ENCODE peak calls at places on chromosomes 11 and 22, in eight cellular contexts. Y is MM.1S, H is IMR-90, M is pancreas, C is epithelial cell of esophagus, A is nephron progenitor cell, N is progenitor cell of endocrine pancreas, E is HFF-Myc. V is an unnamed sample.

GRCh38 chr11:76824083-76824939 is 36.4 kb upstream of the ACER3 start:
- DNase-seq in Y (no peak), H (peak), M (no peak), C (peak), A (no peak), N (no peak), E (peak), V (no peak)

GRCh38 chr11:34948721-34949120 is 32.3 kb downstream of the PDHX start:
- DNase-seq in Y (no peak), H (peak), M (no peak), C (no peak), A (no peak), N (no peak), E (no peak), V (no peak)

GRCh38 chr22:50621491-50621880 is 6.5 kb downstream of the ARSA start:
- DNase-seq in Y (peak), H (no peak), M (no peak), C (no peak), A (no peak), N (no peak), E (no peak), V (peak)

GRCh38 chr11:100849009-100849913 is 162.2 kb downstream of the ARHGAP42 start:
- DNase-seq in Y (no peak), H (peak), M (no peak), C (no peak), A (no peak), N (no peak), E (peak), V (no peak)

GRCh38 chr11:64857485-64857884 is 13.0 kb upstream of the CDC42BPG start:
- DNase-seq in Y (no peak), H (no peak), M (no peak), C (no peak), A (no peak), N (no peak), E (no peak), V (no peak)

GRCh38 chr11:61707574-61707973 is 27.4 kb downstream of the DAGLA start:
- DNase-seq in Y (no peak), H (no peak), M (no peak), C (peak), A (no peak), N (no peak), E (no peak), V (no peak)

GRCh38 chr11:94134651-94135512 is 6.2 kb downstream of the PANX1 start:
- DNase-seq in Y (no peak), H (peak), M (peak), C (peak), A (no peak), N (no peak), E (peak), V (no peak)

GRCh38 chr11:66856496-66857233 is at the start of gene LRFN4:
- DNase-seq in Y (no peak), H (no peak), M (no peak), C (peak), A (peak), N (peak), E (no peak), V (peak)

GRCh38 chr22:49363526-49364230 is 464.0 kb downstream of the BRD1 start:
- DNase-seq in Y (no peak), H (no peak), M (no peak), C (no peak), A (no peak), N (no peak), E (no peak), V (no peak)

GRCh38 chr11:1560618-1561251 is 11.3 kb downstream of the DUSP8 start:
- DNase-seq in Y (no peak), H (no peak), M (no peak), C (no peak), A (no peak), N (no peak), E (no peak), V (no peak)
- TF ChIP-seq CTCF in Y (no peak), H (no peak), M (no peak), C (no peak), A (no peak), N (no peak), E (no peak), V (no peak)

GRCh38 chr22:27892064-27892463 is 27.0 kb downstream of the PITPNB start:
- DNase-seq in Y (no peak), H (no peak), M (no peak), C (no peak), A (no peak), N (no peak), E (no peak), V (no peak)

GRCh38 chr22:27883656-27884350 is 35.3 kb downstream of the PITPNB start:
- DNase-seq in Y (no peak), H (no peak), M (no peak), C (peak), A (no peak), N (no peak), E (no peak), V (no peak)

GRCh38 chr22:27885977-27886842 is 32.8 kb downstream of the PITPNB start:
- DNase-seq in Y (peak), H (peak), M (no peak), C (peak), A (peak), N (no peak), E (peak), V (peak)

GRCh38 chr22:27888310-27888709 is 30.7 kb downstream of the PITPNB start:
- DNase-seq in Y (no peak), H (no peak), M (no peak), C (no peak), A (no peak), N (no peak), E (no peak), V (no peak)

DNA sequence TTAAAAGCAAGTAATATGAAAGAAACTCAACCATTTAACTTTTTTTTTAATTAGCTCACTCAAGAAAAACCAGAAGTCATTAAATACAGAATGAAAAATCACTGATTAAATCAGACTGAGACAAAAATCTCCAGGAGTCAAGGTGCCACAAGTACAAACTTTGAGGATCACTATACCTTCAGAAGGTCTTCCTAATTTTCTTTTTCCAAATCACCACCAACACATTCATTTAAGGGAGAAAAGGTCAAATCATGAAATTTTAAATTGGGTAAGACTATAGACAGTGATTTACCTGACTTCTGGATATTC is 32.3 kb downstream of the PITPNB start:
- DNase-seq in Y (no peak), H (no peak), M (no peak), C (no peak), A (no peak), N (no peak), E (no peak), V (no peak)
- TF ChIP-seq CTCF in Y (no peak), H (no peak), M (no peak), C (no peak), A (peak), N (no peak), E (no peak), V (no peak)

GRCh38 chr22:40040927-40041326 is 46.2 kb downstream of the FAM83F start:
- DNase-seq in Y (no peak), H (no peak), M (no peak), C (peak), A (no peak), N (no peak), E (no peak), V (no peak)

GRCh38 chr22:40043086-40043485 is 48.3 kb downstream of the FAM83F start:
- DNase-seq in Y (no peak), H (no peak), M (peak), C (peak), A (no peak), N (no peak), E (no peak), V (no peak)

GRCh38 chr22:40041738-40042137 is 47.0 kb downstream of the FAM83F start:
- DNase-seq in Y (no peak), H (no peak), M (no peak), C (no peak), A (no peak), N (no peak), E (no peak), V (no peak)

GRCh38 chr22:40043793-40044101 is 49.0 kb downstream of the FAM83F start:
- DNase-seq in Y (no peak), H (no peak), M (no peak), C (no peak), A (no peak), N (no peak), E (no peak), V (no peak)

GRCh38 chr22:40042312-40042711 is 47.6 kb downstream of the FAM83F start:
- DNase-seq in Y (no peak), H (no peak), M (no peak), C (no peak), A (no peak), N (no peak), E (no peak), V (no peak)
- TF ChIP-seq CTCF in Y (no peak), H (no peak), M (no peak), C (no peak), A (no peak), N (no peak), E (no peak), V (no peak)

DNA sequence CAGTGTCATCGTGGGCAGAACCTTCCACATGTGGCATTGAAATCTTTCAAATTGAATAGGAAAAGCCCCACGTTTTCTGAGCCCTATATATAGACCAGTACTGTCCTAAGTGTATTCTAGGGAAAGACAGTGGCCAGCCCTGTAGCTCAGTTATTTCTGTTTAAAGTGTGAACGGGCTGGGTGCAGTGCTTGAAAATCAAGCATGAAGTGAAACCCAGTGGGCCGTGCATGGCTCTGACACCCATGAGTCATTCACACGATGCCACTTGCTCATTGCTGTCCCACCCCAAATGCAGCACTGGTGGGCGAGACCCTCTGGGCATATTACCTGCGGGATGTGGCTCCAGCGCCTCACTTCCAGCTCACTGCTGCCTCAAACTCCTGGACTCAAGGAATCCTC is 29.8 kb upstream of the CCDC188 start:
- DNase-seq in Y (no peak), H (no peak), M (no peak), C (peak), A (no peak), N (no peak), E (no peak), V (no peak)
- TF ChIP-seq CTCF in Y (no peak), H (no peak), M (no peak), C (no peak), A (no peak), N (no peak), E (no peak), V (no peak)

GRCh38 chr11:62922653-62923371 is 1.6 kb upstream of the CHRM1 start:
- DNase-seq in Y (no peak), H (no peak), M (no peak), C (no peak), A (no peak), N (no peak), E (no peak), V (peak)
- TF ChIP-seq CTCF in Y (peak), H (peak), M (no peak), C (peak), A (peak), N (peak), E (peak), V (peak)

GRCh38 chr11:105573091-105573490 is 36.8 kb upstream of the GRIA4 start:
- DNase-seq in Y (no peak), H (peak), M (no peak), C (no peak), A (no peak), N (no peak), E (no peak), V (no peak)
- TF ChIP-seq CTCF in Y (no peak), H (no peak), M (no peak), C (no peak), A (no peak), N (no peak), E (no peak), V (no peak)

V was measured in GM10248.